ENCODE peak calls at places on chromosomes 1 and 21, in six cellular contexts. One of them, this sample, is unnamed.

GRCh38 chr1:210244746-210245367 is 12.3 kb downstream of the SERTAD4 start:
- DNase-seq in activated CD4-positive, alpha-beta T cell treated with anti-CD3 and anti-CD28 coated beads for 48 hours: no peak
- DNase-seq in NCI-H1092 treated with DMSO at 0.1 percent for 48 hours: no peak
- DNase-seq in mucosa of descending colon: no peak
- DNase-seq in left cardiac atrium: no peak
- DNase-seq in NCI-H1436 treated with DMSO at 0.1 percent for 48 hours: no peak
- DNase-seq in this sample: peak

GRCh38 chr1:53705446-53706096 is 33.4 kb downstream of the GLIS1 start:
- DNase-seq in activated CD4-positive, alpha-beta T cell treated with anti-CD3 and anti-CD28 coated beads for 48 hours: no peak
- DNase-seq in NCI-H1436 treated with DMSO at 0.1 percent for 48 hours: no peak
- DNase-seq in mucosa of descending colon: no peak
- DNase-seq in NCI-H1092 treated with DMSO at 0.1 percent for 48 hours: no peak
- DNase-seq in left cardiac atrium: no peak
- DNase-seq in this sample: no peak

GRCh38 chr1:76425843-76426145 is 351.2 kb downstream of the ST6GALNAC3 start:
- DNase-seq in NCI-H1092 treated with DMSO at 0.1 percent for 48 hours: no peak
- DNase-seq in activated CD4-positive, alpha-beta T cell treated with anti-CD3 and anti-CD28 coated beads for 48 hours: no peak
- DNase-seq in NCI-H1436 treated with DMSO at 0.1 percent for 48 hours: no peak
- DNase-seq in mucosa of descending colon: no peak
- DNase-seq in left cardiac atrium: no peak
- DNase-seq in this sample: no peak

GRCh38 chr1:29500041-29500440 is 263.7 kb downstream of the PTPRU start:
- DNase-seq in activated CD4-positive, alpha-beta T cell treated with anti-CD3 and anti-CD28 coated beads for 48 hours: no peak
- DNase-seq in NCI-H1436 treated with DMSO at 0.1 percent for 48 hours: no peak
- DNase-seq in left cardiac atrium: no peak
- DNase-seq in NCI-H1092 treated with DMSO at 0.1 percent for 48 hours: no peak
- DNase-seq in mucosa of descending colon: no peak
- DNase-seq in this sample: no peak

GRCh38 chr21:16608209-16608830 is 878.5 kb downstream of the USP25 start:
- DNase-seq in left cardiac atrium: no peak
- DNase-seq in activated CD4-positive, alpha-beta T cell treated with anti-CD3 and anti-CD28 coated beads for 48 hours: no peak
- DNase-seq in NCI-H1436 treated with DMSO at 0.1 percent for 48 hours: no peak
- DNase-seq in NCI-H1092 treated with DMSO at 0.1 percent for 48 hours: no peak
- DNase-seq in mucosa of descending colon: no peak
- DNase-seq in this sample: no peak

GRCh38 chr1:181126871-181127587 is 38.5 kb downstream of the IER5 start:
- DNase-seq in NCI-H1092 treated with DMSO at 0.1 percent for 48 hours: peak
- DNase-seq in activated CD4-positive, alpha-beta T cell treated with anti-CD3 and anti-CD28 coated beads for 48 hours: no peak
- DNase-seq in left cardiac atrium: no peak
- DNase-seq in mucosa of descending colon: no peak
- DNase-seq in NCI-H1436 treated with DMSO at 0.1 percent for 48 hours: peak
- DNase-seq in this sample: no peak

GRCh38 chr1:91026320-91026719 is 4.5 kb upstream of the ZNF644 start:
- DNase-seq in NCI-H1092 treated with DMSO at 0.1 percent for 48 hours: no peak
- DNase-seq in NCI-H1436 treated with DMSO at 0.1 percent for 48 hours: no peak
- DNase-seq in left cardiac atrium: no peak
- DNase-seq in mucosa of descending colon: no peak
- DNase-seq in activated CD4-positive, alpha-beta T cell treated with anti-CD3 and anti-CD28 coated beads for 48 hours: no peak
- DNase-seq in this sample: no peak

GRCh38 chr1:227363825-227364224 is 45.5 kb upstream of the CDC42BPA start:
- DNase-seq in left cardiac atrium: no peak
- DNase-seq in NCI-H1092 treated with DMSO at 0.1 percent for 48 hours: no peak
- DNase-seq in NCI-H1436 treated with DMSO at 0.1 percent for 48 hours: no peak
- DNase-seq in activated CD4-positive, alpha-beta T cell treated with anti-CD3 and anti-CD28 coated beads for 48 hours: no peak
- DNase-seq in mucosa of descending colon: no peak
- DNase-seq in this sample: no peak

GRCh38 chr21:20377250-20377649 is 621.0 kb upstream of the NCAM2 start:
- DNase-seq in NCI-H1092 treated with DMSO at 0.1 percent for 48 hours: no peak
- DNase-seq in NCI-H1436 treated with DMSO at 0.1 percent for 48 hours: no peak
- DNase-seq in activated CD4-positive, alpha-beta T cell treated with anti-CD3 and anti-CD28 coated beads for 48 hours: no peak
- DNase-seq in left cardiac atrium: no peak
- DNase-seq in mucosa of descending colon: no peak
- DNase-seq in this sample: no peak

GRCh38 chr21:42636535-42636914 is 16.9 kb upstream of the PDE9A start:
- DNase-seq in NCI-H1092 treated with DMSO at 0.1 percent for 48 hours: no peak
- DNase-seq in NCI-H1436 treated with DMSO at 0.1 percent for 48 hours: no peak
- DNase-seq in mucosa of descending colon: no peak
- DNase-seq in activated CD4-positive, alpha-beta T cell treated with anti-CD3 and anti-CD28 coated beads for 48 hours: no peak
- DNase-seq in left cardiac atrium: no peak
- DNase-seq in this sample: no peak